ENCODE peak calls at places on chromosomes 13 and 19, in five cellular contexts. One of them, this sample, is unnamed. For H3K9me3, the result is how much of the 10 kb centered on the place peaks cover.

GRCh38 chr13:63909726-63910125 is 2494.1 kb upstream of the PCDH20 start:
- DNase-seq in pancreas: no peak
- DNase-seq in right lobe of liver: no peak
- DNase-seq in CD8-positive, alpha-beta T cell: no peak
- DNase-seq in psoas muscle: no peak
- DNase-seq in this sample: no peak

GRCh38 chr19:35347171-35347929 is at the start of gene FFAR1:
- DNase-seq in pancreas: no peak
- DNase-seq in right lobe of liver: peak
- DNase-seq in CD8-positive, alpha-beta T cell: peak
- DNase-seq in psoas muscle: no peak
- DNase-seq in this sample: no peak

GRCh38 chr13:35700661-35701060 is 224.2 kb upstream of the MAB21L1 start:
- DNase-seq in pancreas: no peak
- DNase-seq in right lobe of liver: no peak
- DNase-seq in CD8-positive, alpha-beta T cell: no peak
- DNase-seq in psoas muscle: no peak
- DNase-seq in this sample: no peak

GRCh38 chr19:3338541-3339181 is 27.7 kb upstream of the NFIC start:
- DNase-seq in pancreas: peak
- DNase-seq in right lobe of liver: peak
- DNase-seq in CD8-positive, alpha-beta T cell: peak
- DNase-seq in psoas muscle: no peak
- DNase-seq in this sample: peak

GRCh38 chr19:45518469-45518826 is 11.2 kb downstream of the VASP start:
- DNase-seq in pancreas: no peak
- DNase-seq in right lobe of liver: no peak
- DNase-seq in CD8-positive, alpha-beta T cell: no peak
- DNase-seq in psoas muscle: no peak
- DNase-seq in this sample: no peak

GRCh38 chr19:54457773-54458647 is 5.6 kb downstream of the LENG9 start:
- DNase-seq in pancreas: peak
- DNase-seq in right lobe of liver: no peak
- DNase-seq in CD8-positive, alpha-beta T cell: no peak
- DNase-seq in psoas muscle: no peak
- DNase-seq in this sample: no peak

GRCh38 chr13:105334211-105334610 is 1201.3 kb downstream of the EFNB2 start:
- DNase-seq in pancreas: no peak
- DNase-seq in right lobe of liver: no peak
- DNase-seq in CD8-positive, alpha-beta T cell: no peak
- DNase-seq in psoas muscle: no peak
- DNase-seq in this sample: no peak

GRCh38 chr13:35349673-35350278 is 126.7 kb downstream of the MAB21L1 start:
- DNase-seq in pancreas: no peak
- DNase-seq in right lobe of liver: no peak
- DNase-seq in CD8-positive, alpha-beta T cell: no peak
- DNase-seq in psoas muscle: no peak
- DNase-seq in this sample: no peak

GRCh38 chr19:41175825-41176734 is 16.9 kb upstream of the CYP2S1 start:
- DNase-seq in pancreas: no peak
- DNase-seq in right lobe of liver: no peak
- DNase-seq in CD8-positive, alpha-beta T cell: peak
- DNase-seq in psoas muscle: no peak
- DNase-seq in this sample: no peak

GRCh38 chr19:46919324-46919723 is 58.5 kb downstream of the ARHGAP35 start:
- DNase-seq in pancreas: no peak
- DNase-seq in right lobe of liver: no peak
- DNase-seq in CD8-positive, alpha-beta T cell: no peak
- DNase-seq in psoas muscle: no peak
- DNase-seq in this sample: no peak

GRCh38 chr13:21511841-21512240 is 52.7 kb upstream of the ZDHHC20 start:
- DNase-seq in pancreas: no peak
- DNase-seq in right lobe of liver: no peak
- DNase-seq in CD8-positive, alpha-beta T cell: no peak
- DNase-seq in psoas muscle: no peak
- DNase-seq in this sample: no peak

GRCh38 chr13:109312399-109312798 is 474.0 kb downstream of the IRS2 start:
- DNase-seq in pancreas: no peak
- DNase-seq in right lobe of liver: no peak
- DNase-seq in CD8-positive, alpha-beta T cell: no peak
- DNase-seq in psoas muscle: no peak
- DNase-seq in this sample: no peak

GRCh38 chr13:113647351-113648217 is 10.4 kb downstream of the ATP4B start:
- DNase-seq in pancreas: peak
- DNase-seq in right lobe of liver: peak
- DNase-seq in CD8-positive, alpha-beta T cell: no peak
- DNase-seq in psoas muscle: peak
- DNase-seq in this sample: no peak

GRCh38 chr13:49082653-49083536 is 107.2 kb downstream of the FNDC3A start:
- DNase-seq in pancreas: no peak
- DNase-seq in right lobe of liver: no peak
- DNase-seq in CD8-positive, alpha-beta T cell: no peak
- DNase-seq in psoas muscle: no peak
- DNase-seq in this sample: no peak

DNA sequence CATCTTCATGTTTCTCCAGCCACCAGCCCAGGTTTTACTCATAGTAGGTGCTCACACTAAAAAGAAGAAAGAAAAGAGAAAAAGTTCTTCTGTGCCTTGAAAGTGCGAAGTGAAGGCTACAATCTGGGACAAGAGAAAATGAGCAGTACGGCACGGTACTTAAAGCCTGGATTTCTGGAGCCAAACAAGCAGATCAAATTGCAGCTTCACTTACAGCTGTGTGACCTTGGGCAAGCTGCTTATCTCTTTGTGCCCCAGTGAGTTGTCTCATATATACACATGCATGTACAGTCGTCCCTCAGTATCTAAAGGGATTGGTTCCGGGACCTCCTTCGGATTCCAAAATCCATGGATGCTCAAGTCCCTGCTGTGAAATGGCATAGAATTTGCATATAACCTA is 41.8 kb downstream of the GSX1 start:
- DNase-seq in pancreas: no peak
- DNase-seq in right lobe of liver: no peak
- DNase-seq in CD8-positive, alpha-beta T cell: no peak
- DNase-seq in psoas muscle: no peak
- DNase-seq in this sample: no peak
- H3K9me3 ChIP-seq in pancreas: under half
- H3K9me3 ChIP-seq in right lobe of liver: under half
- H3K9me3 ChIP-seq in CD8-positive, alpha-beta T cell: under half
- H3K9me3 ChIP-seq in psoas muscle: under half
- H3K9me3 ChIP-seq in this sample: under half

DNA sequence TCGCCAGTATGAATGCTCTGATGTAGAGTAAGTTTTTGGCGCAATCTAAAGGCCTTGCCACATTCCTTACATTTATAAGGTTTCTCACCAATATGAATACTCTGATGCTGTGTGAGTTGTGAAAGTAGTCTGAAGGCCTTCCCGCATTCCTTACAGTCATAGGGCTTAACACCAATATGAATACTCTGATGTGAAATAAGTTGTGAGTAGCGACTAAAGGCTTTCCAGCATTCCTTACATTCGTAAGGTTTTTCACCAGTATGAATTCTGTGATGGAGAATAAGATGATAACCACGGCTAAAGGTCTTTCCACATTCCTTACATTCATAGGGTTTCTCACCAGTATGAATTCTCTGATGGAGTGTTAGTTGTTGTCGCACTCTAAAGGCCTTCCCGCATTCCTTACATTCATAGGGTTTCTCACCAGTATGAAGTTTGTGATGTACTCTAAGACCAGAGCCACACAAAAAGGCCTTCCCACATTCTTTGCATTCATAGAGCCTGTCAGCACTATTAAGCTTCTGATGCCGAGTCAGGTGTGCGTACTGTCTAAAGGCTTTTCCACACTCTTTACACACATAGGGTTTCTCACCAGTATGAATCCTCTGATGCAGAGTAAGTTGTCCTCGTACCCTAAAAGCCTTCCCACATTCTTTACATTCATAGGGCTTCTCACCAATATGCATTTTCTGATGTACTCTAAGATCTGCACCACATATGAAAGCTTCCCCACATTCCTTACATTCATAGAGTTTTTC is 14.1 kb upstream of the ZFP14 start:
- DNase-seq in pancreas: no peak
- DNase-seq in right lobe of liver: no peak
- DNase-seq in CD8-positive, alpha-beta T cell: no peak
- DNase-seq in psoas muscle: no peak
- DNase-seq in this sample: no peak
- H3K9me3 ChIP-seq in pancreas: under half
- H3K9me3 ChIP-seq in right lobe of liver: under half
- H3K9me3 ChIP-seq in CD8-positive, alpha-beta T cell: under half
- H3K9me3 ChIP-seq in psoas muscle: half or more
- H3K9me3 ChIP-seq in this sample: under half

GRCh38 chr19:56538254-56538760 is 441 bp upstream of the ZFP28 start:
- DNase-seq in pancreas: peak
- DNase-seq in right lobe of liver: peak
- DNase-seq in CD8-positive, alpha-beta T cell: peak
- DNase-seq in psoas muscle: peak
- DNase-seq in this sample: peak

GRCh38 chr19:56547535-56547934 is 8.8 kb downstream of the ZFP28 start:
- DNase-seq in pancreas: no peak
- DNase-seq in right lobe of liver: no peak
- DNase-seq in CD8-positive, alpha-beta T cell: no peak
- DNase-seq in psoas muscle: no peak
- DNase-seq in this sample: no peak

GRCh38 chr19:56538761-56539263 is at the start of gene ZFP28:
- DNase-seq in pancreas: peak
- DNase-seq in right lobe of liver: peak
- DNase-seq in CD8-positive, alpha-beta T cell: no peak
- DNase-seq in psoas muscle: peak
- DNase-seq in this sample: no peak

DNA sequence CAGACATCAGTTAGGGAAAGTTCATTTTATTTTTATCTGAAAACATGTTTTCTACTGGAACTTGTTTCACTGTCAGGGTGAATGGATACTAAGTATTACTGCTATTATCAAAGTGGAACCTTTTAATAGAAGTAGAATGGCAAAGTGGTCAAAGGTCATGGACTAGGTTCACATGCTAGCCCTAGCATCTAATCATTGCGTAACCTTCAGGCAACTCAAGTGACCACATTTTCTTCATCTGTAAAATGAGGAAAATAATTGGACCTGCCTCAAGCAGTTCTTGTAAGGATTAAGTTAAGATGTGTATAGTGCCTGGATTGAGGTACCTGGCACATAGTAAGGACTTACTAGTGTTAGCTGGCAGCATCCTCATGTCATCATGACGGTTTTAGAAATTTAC is 5.0 kb downstream of the ZFP28 start:
- DNase-seq in pancreas: no peak
- DNase-seq in right lobe of liver: no peak
- DNase-seq in CD8-positive, alpha-beta T cell: no peak
- DNase-seq in psoas muscle: no peak
- DNase-seq in this sample: no peak
- H3K9me3 ChIP-seq in pancreas: under half
- H3K9me3 ChIP-seq in right lobe of liver: under half
- H3K9me3 ChIP-seq in CD8-positive, alpha-beta T cell: under half
- H3K9me3 ChIP-seq in psoas muscle: half or more
- H3K9me3 ChIP-seq in this sample: under half

DNA sequence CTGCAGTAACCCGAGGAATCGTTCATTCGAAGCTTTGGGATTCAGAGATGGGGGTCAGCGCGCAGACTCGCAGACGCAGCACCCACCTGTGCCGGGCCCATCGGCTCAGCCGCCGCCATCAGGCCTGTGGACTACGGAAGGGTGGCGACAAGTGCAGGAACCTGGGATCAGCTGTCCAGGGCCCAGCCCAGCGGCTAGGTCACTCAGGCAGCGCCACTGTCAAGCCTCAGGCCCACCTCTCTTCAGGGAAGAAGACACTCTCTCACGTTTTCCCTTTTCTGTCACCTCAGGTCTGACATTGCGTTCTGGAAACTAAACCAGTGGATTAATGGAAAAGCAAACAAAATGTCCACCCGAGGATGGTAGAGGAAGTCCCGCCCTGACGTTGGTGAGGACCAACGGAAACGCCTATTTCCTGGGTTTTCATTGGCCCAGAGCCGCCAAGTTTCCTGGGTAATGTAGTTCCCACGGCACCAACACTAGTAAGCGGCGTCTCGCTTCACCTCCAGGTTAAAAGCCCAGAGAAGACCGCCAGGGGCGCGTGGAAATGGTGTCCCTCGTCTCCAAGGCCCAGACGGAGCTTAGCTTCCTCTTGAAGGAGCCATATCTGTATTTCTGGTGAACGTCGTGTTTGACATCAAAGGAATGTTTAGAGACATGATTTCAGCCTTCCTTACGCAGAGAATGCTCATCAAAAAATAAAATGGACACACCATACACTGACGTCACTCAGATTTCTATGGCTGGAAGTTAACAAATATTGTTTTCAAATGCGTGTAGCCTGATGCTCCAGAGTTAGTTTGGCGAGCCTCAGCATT is at the start of gene ZNF772:
- DNase-seq in pancreas: peak
- DNase-seq in right lobe of liver: peak
- DNase-seq in CD8-positive, alpha-beta T cell: peak
- DNase-seq in psoas muscle: peak
- DNase-seq in this sample: peak
- H3K9me3 ChIP-seq in pancreas: under half
- H3K9me3 ChIP-seq in right lobe of liver: under half
- H3K9me3 ChIP-seq in CD8-positive, alpha-beta T cell: under half
- H3K9me3 ChIP-seq in psoas muscle: half or more
- H3K9me3 ChIP-seq in this sample: under half

GRCh38 chr19:23521471-23521870 is 126.2 kb upstream of the ZNF91 start:
- DNase-seq in pancreas: no peak
- DNase-seq in right lobe of liver: no peak
- DNase-seq in CD8-positive, alpha-beta T cell: no peak
- DNase-seq in psoas muscle: no peak
- DNase-seq in this sample: no peak
- H3K9me3 ChIP-seq in pancreas: under half
- H3K9me3 ChIP-seq in right lobe of liver: under half
- H3K9me3 ChIP-seq in CD8-positive, alpha-beta T cell: under half
- H3K9me3 ChIP-seq in psoas muscle: under half
- H3K9me3 ChIP-seq in this sample: under half

GRCh38 chr19:21751379-21751778 is 16.0 kb downstream of the ZNF100 start:
- DNase-seq in pancreas: no peak
- DNase-seq in right lobe of liver: no peak
- DNase-seq in CD8-positive, alpha-beta T cell: no peak
- DNase-seq in psoas muscle: no peak
- DNase-seq in this sample: no peak
- H3K9me3 ChIP-seq in pancreas: under half
- H3K9me3 ChIP-seq in right lobe of liver: under half
- H3K9me3 ChIP-seq in CD8-positive, alpha-beta T cell: under half
- H3K9me3 ChIP-seq in psoas muscle: under half
- H3K9me3 ChIP-seq in this sample: under half

GRCh38 chr19:57615346-57615745 is 1.3 kb downstream of the ZNF134 start:
- DNase-seq in pancreas: no peak
- DNase-seq in right lobe of liver: no peak
- DNase-seq in CD8-positive, alpha-beta T cell: no peak
- DNase-seq in psoas muscle: no peak
- DNase-seq in this sample: no peak

GRCh38 chr19:57613941-57614743 is at the start of gene ZNF134:
- DNase-seq in pancreas: peak
- DNase-seq in right lobe of liver: peak
- DNase-seq in CD8-positive, alpha-beta T cell: peak
- DNase-seq in psoas muscle: peak
- DNase-seq in this sample: peak

GRCh38 chr19:57606931-57607330 is 7.1 kb upstream of the ZNF134 start:
- DNase-seq in pancreas: no peak
- DNase-seq in right lobe of liver: no peak
- DNase-seq in CD8-positive, alpha-beta T cell: no peak
- DNase-seq in psoas muscle: no peak
- DNase-seq in this sample: no peak

GRCh38 chr19:57611113-57611512 is 2.9 kb upstream of the ZNF134 start:
- DNase-seq in pancreas: no peak
- DNase-seq in right lobe of liver: no peak
- DNase-seq in CD8-positive, alpha-beta T cell: no peak
- DNase-seq in psoas muscle: no peak
- DNase-seq in this sample: no peak
- H3K9me3 ChIP-seq in pancreas: under half
- H3K9me3 ChIP-seq in right lobe of liver: under half
- H3K9me3 ChIP-seq in CD8-positive, alpha-beta T cell: under half
- H3K9me3 ChIP-seq in psoas muscle: under half
- H3K9me3 ChIP-seq in this sample: under half